ENCODE peak calls at places on chromosomes 11 and 22, in five cellular contexts. A is astrocyte of the spinal cord, G is HFFc6, P is ovary, K is tibial artery. L is an unnamed sample.

GRCh38 chr11:11975201-11976092 is 33.0 kb downstream of the DKK3 start:
- DNase-seq in K (peak), P (no peak), A (no peak), G (no peak), L (no peak)

GRCh38 chr22:23837911-23838685 is 708 bp downstream of the DERL3 start:
- DNase-seq in P (no peak), A (no peak), K (no peak), G (no peak), L (no peak)

GRCh38 chr22:36116127-36116526 is 44.4 kb downstream of the APOL3 start:
- DNase-seq in K (no peak), P (no peak), A (no peak), G (no peak), L (no peak)

GRCh38 chr11:35523351-35523768 is 2.1 kb downstream of the PAMR1 start:
- DNase-seq in A (peak), G (peak), P (no peak), K (no peak), L (no peak)

GRCh38 chr11:20127671-20128527 is 32.4 kb downstream of the DBX1 start:
- DNase-seq in K (peak), G (peak), P (peak), A (peak), L (peak)

GRCh38 chr11:108708173-108708572 is 43.3 kb downstream of the DDX10 start:
- DNase-seq in A (no peak), K (no peak), P (no peak), G (no peak), L (no peak)

GRCh38 chr11:114892381-114893197 is 214.3 kb downstream of the NXPE2 start:
- DNase-seq in A (no peak), G (no peak), P (no peak), K (no peak), L (no peak)

GRCh38 chr11:70242885-70243284 is 27.6 kb upstream of the PPFIA1 start:
- DNase-seq in G (no peak), K (no peak), P (no peak), A (no peak), L (no peak)

GRCh38 chr11:96177132-96177531 is 165.9 kb downstream of the MAML2 start:
- DNase-seq in A (no peak), P (no peak), K (no peak), G (no peak), L (no peak)

GRCh38 chr11:65476632-65477270 is 22.1 kb upstream of the MALAT1 start:
- DNase-seq in A (peak), P (peak), K (peak), G (no peak), L (no peak)

GRCh38 chr11:1005913-1006312 is 30.6 kb downstream of the MUC6 start:
- DNase-seq in P (peak), K (no peak), G (no peak), A (no peak), L (peak)

GRCh38 chr22:31049815-31050420 is 31.2 kb upstream of the SMTN start:
- DNase-seq in A (no peak), G (no peak), P (no peak), K (no peak), L (no peak)

GRCh38 chr11:14346303-14346702 is 12.7 kb downstream of the RRAS2 start:
- DNase-seq in A (no peak), P (no peak), G (no peak), K (no peak), L (no peak)

GRCh38 chr11:108959124-108959761 is 294.4 kb downstream of the DDX10 start:
- DNase-seq in K (no peak), G (peak), A (no peak), P (no peak), L (no peak)

GRCh38 chr22:39013923-39014722 is at the start of gene APOBEC3C:
- DNase-seq in K (peak), A (peak), G (peak), P (peak), L (peak)

GRCh38 chr11:31799036-31799793 is 11.9 kb downstream of the PAX6 start:
- DNase-seq in P (no peak), A (no peak), G (no peak), K (no peak), L (no peak)

GRCh38 chr11:118883368-118884071 is at the start of gene CXCR5:
- DNase-seq in G (no peak), A (peak), K (no peak), P (no peak), L (no peak)

GRCh38 chr11:1348146-1348545 is 38.7 kb upstream of the TOLLIP start:
- DNase-seq in K (peak), G (no peak), A (no peak), P (no peak), L (no peak)

GRCh38 chr11:2751523-2752203 is 51.9 kb upstream of the KCNQ1OT1 start:
- DNase-seq in K (peak), A (no peak), G (no peak), P (peak), L (peak)

GRCh38 chr11:47104337-47104950 is 72.2 kb downstream of the ARFGAP2 start:
- DNase-seq in K (no peak), P (no peak), A (peak), G (peak), L (no peak)

GRCh38 chr11:2807276-2807681 is 78.3 kb downstream of the CDKN1C start:
- DNase-seq in G (no peak), K (peak), A (peak), P (peak), L (peak)

GRCh38 chr11:111694851-111695250 is 71.3 kb downstream of the PPP2R1B start:
- DNase-seq in A (peak), G (no peak), P (no peak), K (no peak), L (no peak)

GRCh38 chr11:1934326-1935155 is 12.6 kb upstream of the MRPL23 start:
- DNase-seq in P (no peak), G (no peak), K (no peak), A (no peak), L (no peak)

GRCh38 chr11:34356576-34356917 is 1.3 kb downstream of the ABTB2 start:
- DNase-seq in A (peak), K (no peak), P (no peak), G (peak), L (peak)

GRCh38 chr22:31005535-31005934 is 36.5 kb downstream of the TUG1 start:
- DNase-seq in K (no peak), P (no peak), A (no peak), G (no peak), L (no peak)

GRCh38 chr11:87356428-87356827 is 318.7 kb downstream of the TMEM135 start:
- DNase-seq in K (no peak), P (no peak), G (no peak), A (no peak), L (no peak)

GRCh38 chr11:122784325-122785155 is 53.8 kb upstream of the CRTAM start:
- DNase-seq in P (peak), G (peak), K (peak), A (peak), L (no peak)

GRCh38 chr11:47908198-47908597 is 60.0 kb upstream of the NUP160 start:
- DNase-seq in K (no peak), G (no peak), A (no peak), P (no peak), L (no peak)

GRCh38 chr22:21867528-21868266 is at the start of gene MAPK1:
- DNase-seq in G (peak), A (peak), K (peak), P (peak), L (peak)

GRCh38 chr22:46783721-46784120 is 21.3 kb downstream of the TBC1D22A start:
- DNase-seq in A (no peak), P (no peak), K (no peak), G (no peak), L (no peak)

GRCh38 chr11:62546937-62547625 is 475 bp upstream of the AHNAK start:
- DNase-seq in A (peak), P (peak), K (no peak), G (peak), L (peak)

GRCh38 chr11:75035911-75036536 is 47.3 kb downstream of the NEU3 start:
- DNase-seq in K (no peak), A (no peak), G (peak), P (no peak), L (no peak)

GRCh38 chr11:116927163-116927772 is 89.8 kb upstream of the APOA1 start:
- DNase-seq in K (no peak), G (no peak), P (no peak), A (no peak), L (no peak)

GRCh38 chr11:31254411-31254810 is 115.1 kb downstream of the DCDC1 start:
- DNase-seq in G (no peak), K (no peak), A (no peak), P (no peak), L (no peak)

GRCh38 chr11:59199546-59200420 is 12.9 kb downstream of the MPEG1 start:
- DNase-seq in A (no peak), K (no peak), G (no peak), P (no peak), L (no peak)

DNA sequence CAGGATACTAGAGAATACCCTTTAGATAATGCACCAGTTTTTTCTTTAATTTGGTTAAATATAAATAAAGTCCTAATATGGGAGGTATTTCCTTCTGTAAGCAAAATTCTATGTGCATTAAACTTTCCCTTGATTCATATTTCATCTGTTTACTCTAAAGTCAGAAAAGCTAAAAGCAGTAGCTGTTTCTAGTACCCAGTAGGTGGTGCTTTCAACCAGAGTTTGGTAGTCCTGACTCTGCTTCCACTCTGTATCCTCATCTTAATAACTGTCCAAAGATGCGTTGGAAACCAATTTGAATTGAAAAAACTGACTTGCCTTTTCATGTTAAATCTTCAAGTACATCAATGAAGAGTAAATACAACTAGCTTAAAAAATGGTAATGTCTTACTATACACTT is 1065.2 kb downstream of the JRKL start:
- DNase-seq in G (no peak), A (peak), P (no peak), K (no peak), L (no peak)
- TF ChIP-seq CTCF in G (peak), A (peak), P (no peak), K (no peak), L (peak)

DNA sequence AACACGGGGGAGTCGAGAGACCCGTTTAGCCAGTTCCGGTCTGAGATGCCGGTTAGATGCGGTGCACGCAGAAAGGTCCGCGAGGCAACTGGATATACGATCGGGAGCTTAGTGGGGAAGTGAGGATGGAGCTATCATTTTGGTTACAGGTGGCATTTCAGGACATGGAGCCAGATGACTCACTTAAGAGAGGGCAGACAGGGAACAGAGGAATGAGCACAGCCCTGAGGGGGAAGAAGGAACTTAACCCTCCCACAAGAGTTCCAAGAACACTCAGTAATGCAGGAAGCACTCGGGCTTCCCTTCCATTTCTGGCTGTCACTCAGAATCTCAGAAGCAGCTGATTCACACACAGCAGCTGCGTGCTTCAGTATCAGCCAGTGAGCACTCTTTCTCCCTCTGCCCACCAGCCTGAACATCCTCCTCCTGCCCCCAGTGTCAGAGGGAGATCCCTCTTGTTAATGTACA is 34.9 kb downstream of the EFCAB6 start:
- DNase-seq in P (no peak), G (peak), A (peak), K (no peak), L (no peak)
- TF ChIP-seq CTCF in P (no peak), G (no peak), A (no peak), K (no peak), L (no peak)

GRCh38 chr11:121657191-121657590 is 204.4 kb upstream of the SORL1-AS1 start:
- DNase-seq in G (no peak), A (no peak), K (no peak), P (no peak), L (no peak)

GRCh38 chr11:121659811-121660210 is 207.0 kb upstream of the SORL1-AS1 start:
- DNase-seq in G (no peak), K (no peak), A (no peak), P (no peak), L (no peak)

GRCh38 chr11:121665211-121665838 is 212.6 kb upstream of the SORL1-AS1 start:
- DNase-seq in K (no peak), A (no peak), G (no peak), P (no peak), L (no peak)

GRCh38 chr11:121664144-121664543 is 211.4 kb upstream of the SORL1-AS1 start:
- DNase-seq in G (no peak), A (no peak), P (no peak), K (no peak), L (no peak)

GRCh38 chr11:121661796-121662508 is 209.2 kb upstream of the SORL1-AS1 start:
- DNase-seq in K (no peak), P (no peak), G (peak), A (peak), L (no peak)
- TF ChIP-seq CTCF in K (no peak), P (no peak), G (no peak), A (peak), L (no peak)

GRCh38 chr22:19430890-19431541 is 517 bp downstream of the HIRA start:
- DNase-seq in A (peak), K (no peak), G (peak), P (peak), L (peak)
- TF ChIP-seq CTCF in A (peak), K (no peak), G (peak), P (no peak), L (peak)

GRCh38 chr22:49977578-49977977 is 17.0 kb downstream of the PIM3 start:
- DNase-seq in P (no peak), K (peak), G (no peak), A (no peak), L (no peak)

GRCh38 chr22:49976439-49977175 is 16.0 kb downstream of the PIM3 start:
- DNase-seq in P (no peak), G (no peak), A (no peak), K (peak), L (no peak)

GRCh38 chr22:49983148-49984042 is 22.8 kb downstream of the PIM3 start:
- DNase-seq in K (peak), P (no peak), G (no peak), A (no peak), L (no peak)

GRCh38 chr22:49975543-49976389 is 15.2 kb downstream of the PIM3 start:
- DNase-seq in P (peak), G (no peak), A (no peak), K (peak), L (peak)

GRCh38 chr22:49979587-49980264 is 19.2 kb downstream of the PIM3 start:
- DNase-seq in G (peak), P (no peak), A (peak), K (peak), L (no peak)
- TF ChIP-seq CTCF in G (peak), P (no peak), A (peak), K (no peak), L (peak)

GRCh38 chr11:94623120-94623735 is 56.1 kb downstream of the PIWIL4 start:
- DNase-seq in G (peak), P (peak), A (peak), K (no peak), L (no peak)
- TF ChIP-seq CTCF in G (peak), P (peak), A (peak), K (peak), L (peak)

GRCh38 chr11:76205252-76206076 is 838 bp downstream of the WNT11 start:
- DNase-seq in P (no peak), A (no peak), G (no peak), K (no peak), L (no peak)
- TF ChIP-seq CTCF in P (no peak), A (no peak), G (no peak), K (no peak), L (no peak)

GRCh38 chr11:64284962-64285884 is at the start of gene GPR137:
- DNase-seq in P (peak), G (peak), A (peak), K (peak), L (peak)
- TF ChIP-seq CTCF in P (peak), G (no peak), A (no peak), K (peak), L (no peak)